ENCODE peak calls at places on chromosomes 3 and 15, in five cellular contexts. One of them, this sample, is unnamed. For H3K4me1, the result is how much of the 10 kb centered on the place peaks cover.

GRCh38 chr3:116018651-116019050 is 395.3 kb downstream of the GAP43 start:
- DNase-seq in HepG2: no peak
- DNase-seq in H1: no peak
- DNase-seq in K562: no peak
- DNase-seq in A549: no peak
- DNase-seq in this sample: no peak

GRCh38 chr3:33803894-33804526 is 5.6 kb downstream of the PDCD6IP start:
- DNase-seq in HepG2: peak
- DNase-seq in A549: no peak
- DNase-seq in K562: no peak
- DNase-seq in H1: no peak
- DNase-seq in this sample: no peak

GRCh38 chr3:53758846-53759245 is 87.4 kb downstream of the CHDH start:
- DNase-seq in K562: no peak
- DNase-seq in H1: no peak
- DNase-seq in A549: no peak
- DNase-seq in HepG2: no peak
- DNase-seq in this sample: no peak

GRCh38 chr15:33152502-33153109 is 41.9 kb downstream of the FMN1 start:
- DNase-seq in HepG2: no peak
- DNase-seq in A549: no peak
- DNase-seq in H1: no peak
- DNase-seq in K562: no peak
- DNase-seq in this sample: no peak

GRCh38 chr3:98602078-98602678 is 8.8 kb upstream of the CPOX start:
- DNase-seq in K562: peak
- DNase-seq in HepG2: peak
- DNase-seq in H1: no peak
- DNase-seq in A549: peak
- DNase-seq in this sample: peak

GRCh38 chr15:71752604-71753289 is 57.6 kb upstream of the NR2E3 start:
- DNase-seq in K562: no peak
- DNase-seq in H1: no peak
- DNase-seq in HepG2: peak
- DNase-seq in A549: peak
- DNase-seq in this sample: no peak

GRCh38 chr3:130929827-130930226 is 35.9 kb downstream of the ATP2C1 start:
- DNase-seq in A549: no peak
- DNase-seq in H1: no peak
- DNase-seq in K562: no peak
- DNase-seq in HepG2: no peak
- DNase-seq in this sample: no peak

GRCh38 chr15:33844186-33844585 is 124.1 kb upstream of the CHRM5 start:
- DNase-seq in HepG2: no peak
- DNase-seq in H1: peak
- DNase-seq in K562: no peak
- DNase-seq in A549: no peak
- DNase-seq in this sample: no peak

GRCh38 chr3:14505001-14505802 is 34.9 kb downstream of the GRIP2 start:
- DNase-seq in HepG2: no peak
- DNase-seq in H1: no peak
- DNase-seq in K562: no peak
- DNase-seq in A549: no peak
- DNase-seq in this sample: no peak

GRCh38 chr15:53328341-53328740 is 431.1 kb downstream of the WDR72 start:
- DNase-seq in HepG2: no peak
- DNase-seq in A549: peak
- DNase-seq in K562: no peak
- DNase-seq in H1: no peak
- DNase-seq in this sample: no peak

GRCh38 chr3:138135141-138135832 is 3.1 kb upstream of the A4GNT start:
- DNase-seq in K562: no peak
- DNase-seq in A549: no peak
- DNase-seq in HepG2: no peak
- DNase-seq in H1: no peak
- DNase-seq in this sample: no peak

GRCh38 chr3:73446467-73447110 is 178.2 kb downstream of the PDZRN3 start:
- DNase-seq in H1: no peak
- DNase-seq in K562: no peak
- DNase-seq in HepG2: no peak
- DNase-seq in A549: no peak
- DNase-seq in this sample: no peak

GRCh38 chr3:73448041-73448440 is 176.7 kb downstream of the PDZRN3 start:
- DNase-seq in H1: no peak
- DNase-seq in A549: no peak
- DNase-seq in HepG2: no peak
- DNase-seq in K562: no peak
- DNase-seq in this sample: no peak

GRCh38 chr3:73447118-73447517 is 177.6 kb downstream of the PDZRN3 start:
- DNase-seq in HepG2: no peak
- DNase-seq in K562: no peak
- DNase-seq in A549: no peak
- DNase-seq in H1: no peak
- DNase-seq in this sample: no peak

GRCh38 chr3:73449774-73450173 is 175.0 kb downstream of the PDZRN3 start:
- DNase-seq in A549: no peak
- DNase-seq in HepG2: no peak
- DNase-seq in K562: no peak
- DNase-seq in H1: no peak
- DNase-seq in this sample: no peak

GRCh38 chr3:73448761-73449290 is 175.9 kb downstream of the PDZRN3 start:
- DNase-seq in H1: no peak
- DNase-seq in A549: no peak
- DNase-seq in HepG2: no peak
- DNase-seq in K562: no peak
- DNase-seq in this sample: no peak
- H3K4me1 ChIP-seq in H1: under half
- H3K4me1 ChIP-seq in A549: under half
- H3K4me1 ChIP-seq in HepG2: under half
- H3K4me1 ChIP-seq in K562: under half
- H3K4me1 ChIP-seq in this sample: half or more

GRCh38 chr3:64559658-64560057 is 128.1 kb downstream of the ADAMTS9 start:
- DNase-seq in A549: no peak
- DNase-seq in HepG2: no peak
- DNase-seq in K562: no peak
- DNase-seq in H1: no peak
- DNase-seq in this sample: no peak
- TF ChIP-seq EP300 in A549: no peak
- TF ChIP-seq EP300 in HepG2: no peak
- TF ChIP-seq EP300 in K562: no peak
- TF ChIP-seq EP300 in H1: no peak
- TF ChIP-seq EP300 in this sample: no peak

GRCh38 chr3:9899289-9899791 is 3.3 kb upstream of the IL17RE start:
- DNase-seq in A549: no peak
- DNase-seq in H1: no peak
- DNase-seq in K562: no peak
- DNase-seq in HepG2: no peak
- DNase-seq in this sample: no peak

GRCh38 chr3:9901967-9902366 is 681 bp upstream of the IL17RE start:
- DNase-seq in HepG2: no peak
- DNase-seq in H1: no peak
- DNase-seq in K562: no peak
- DNase-seq in A549: no peak
- DNase-seq in this sample: no peak

GRCh38 chr3:9903904-9904303 is 1.3 kb downstream of the IL17RE start:
- DNase-seq in A549: no peak
- DNase-seq in K562: no peak
- DNase-seq in HepG2: no peak
- DNase-seq in H1: no peak
- DNase-seq in this sample: peak

GRCh38 chr3:9903238-9903624 is 583 bp downstream of the IL17RE start:
- DNase-seq in A549: no peak
- DNase-seq in HepG2: no peak
- DNase-seq in K562: no peak
- DNase-seq in H1: no peak
- DNase-seq in this sample: no peak

GRCh38 chr3:9902372-9903237 is at the start of gene IL17RE:
- DNase-seq in HepG2: peak
- DNase-seq in K562: peak
- DNase-seq in H1: no peak
- DNase-seq in A549: no peak
- DNase-seq in this sample: peak
- H3K4me3 ChIP-seq in HepG2: peak
- H3K4me3 ChIP-seq in K562: no peak
- H3K4me3 ChIP-seq in H1: peak
- H3K4me3 ChIP-seq in A549: no peak
- H3K4me3 ChIP-seq in this sample: peak

GRCh38 chr3:195151866-195152526 is 119.0 kb downstream of the XXYLT1 start:
- DNase-seq in H1: no peak
- DNase-seq in HepG2: peak
- DNase-seq in A549: peak
- DNase-seq in K562: no peak
- DNase-seq in this sample: no peak

GRCh38 chr3:195153121-195153520 is 117.8 kb downstream of the XXYLT1 start:
- DNase-seq in HepG2: no peak
- DNase-seq in A549: no peak
- DNase-seq in H1: no peak
- DNase-seq in K562: no peak
- DNase-seq in this sample: no peak

GRCh38 chr3:195150194-195151118 is 120.5 kb downstream of the XXYLT1 start:
- DNase-seq in HepG2: no peak
- DNase-seq in K562: peak
- DNase-seq in H1: peak
- DNase-seq in A549: no peak
- DNase-seq in this sample: peak

GRCh38 chr3:195149292-195149691 is 121.7 kb downstream of the XXYLT1 start:
- DNase-seq in HepG2: no peak
- DNase-seq in H1: no peak
- DNase-seq in K562: no peak
- DNase-seq in A549: no peak
- DNase-seq in this sample: no peak

DNA sequence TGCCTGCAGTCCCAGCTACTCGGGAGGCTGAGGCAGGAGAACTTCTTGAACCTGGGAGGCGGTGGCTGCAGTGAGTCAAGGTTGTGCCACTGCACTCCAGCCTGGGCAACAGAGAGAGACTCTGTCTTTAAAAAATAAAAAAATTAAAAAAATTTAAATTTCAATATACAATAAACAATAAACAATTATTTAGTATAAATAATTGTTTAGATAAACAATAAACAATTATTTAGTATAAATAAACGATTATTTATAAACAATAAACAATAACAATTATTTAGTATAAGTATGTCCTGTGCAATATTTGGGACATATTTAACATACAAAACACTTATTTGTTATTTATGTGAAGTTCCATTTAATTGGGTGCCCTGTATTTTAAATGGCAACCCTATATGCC is 119.6 kb downstream of the XXYLT1 start:
- DNase-seq in H1: no peak
- DNase-seq in K562: no peak
- DNase-seq in HepG2: no peak
- DNase-seq in A549: no peak
- DNase-seq in this sample: no peak
- H3K4me1 ChIP-seq in H1: under half
- H3K4me1 ChIP-seq in K562: half or more
- H3K4me1 ChIP-seq in HepG2: half or more
- H3K4me1 ChIP-seq in A549: under half
- H3K4me1 ChIP-seq in this sample: half or more

DNA sequence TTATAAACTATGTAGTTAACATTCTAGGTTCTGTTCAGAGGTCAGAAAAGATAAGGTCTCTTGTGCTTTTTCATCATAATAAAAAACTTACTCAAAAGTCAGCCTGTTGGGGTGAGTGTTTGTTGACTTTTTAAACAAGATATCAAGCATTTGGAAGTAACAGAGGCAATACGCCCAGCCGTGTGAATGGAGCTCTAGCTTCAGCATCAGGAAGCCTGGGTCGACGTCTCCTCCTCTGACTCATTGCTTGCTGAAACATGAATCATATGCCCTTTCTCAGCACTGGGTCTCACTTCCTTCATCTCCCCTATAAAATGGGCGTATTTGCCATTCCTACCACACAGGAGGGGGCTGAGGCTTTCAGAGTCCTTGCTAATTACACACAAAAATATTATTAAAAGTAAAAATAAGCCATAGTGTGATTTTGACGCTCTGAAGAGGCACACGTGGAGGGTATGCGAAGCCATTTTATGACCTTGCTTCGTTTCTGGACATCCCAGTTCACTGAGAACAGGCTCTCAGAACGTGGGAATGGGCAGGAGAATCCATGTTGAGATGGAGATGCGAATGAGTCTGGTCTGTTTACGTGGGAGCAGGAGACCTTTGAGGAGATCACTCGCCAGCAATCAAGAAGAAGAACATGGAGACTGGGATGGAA is 220.8 kb upstream of the TPRG1 start:
- DNase-seq in K562: no peak
- DNase-seq in A549: peak
- DNase-seq in HepG2: peak
- DNase-seq in H1: no peak
- DNase-seq in this sample: peak
- TF ChIP-seq EP300 in K562: no peak
- TF ChIP-seq EP300 in A549: peak
- TF ChIP-seq EP300 in HepG2: no peak
- TF ChIP-seq EP300 in H1: no peak
- TF ChIP-seq EP300 in this sample: no peak

GRCh38 chr3:28012830-28013229 is 228.6 kb upstream of the CMC1 start:
- DNase-seq in K562: no peak
- DNase-seq in A549: no peak
- DNase-seq in H1: no peak
- DNase-seq in HepG2: no peak
- DNase-seq in this sample: no peak

GRCh38 chr3:28013864-28014473 is 227.4 kb upstream of the CMC1 start:
- DNase-seq in HepG2: no peak
- DNase-seq in H1: no peak
- DNase-seq in A549: no peak
- DNase-seq in K562: no peak
- DNase-seq in this sample: no peak

DNA sequence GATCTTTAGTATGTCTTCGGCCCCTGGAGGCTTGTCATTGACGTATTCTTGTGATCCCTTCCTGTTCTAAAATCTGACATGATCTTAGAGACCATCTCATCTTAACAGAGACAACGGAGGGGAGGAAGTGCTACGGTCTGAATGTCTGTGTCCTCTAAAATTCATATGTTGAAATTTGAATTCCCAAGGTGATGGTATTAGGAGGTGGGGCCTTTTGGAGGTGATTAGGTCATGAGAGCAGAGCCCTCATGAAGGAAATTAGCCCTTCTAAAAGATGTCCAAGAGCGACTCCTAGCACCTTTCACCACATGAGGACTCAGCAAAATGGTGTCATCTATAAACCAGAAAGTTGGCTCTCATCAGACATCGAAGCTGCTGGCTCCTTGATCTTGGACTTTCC is 233.2 kb upstream of the CMC1 start:
- DNase-seq in HepG2: no peak
- DNase-seq in K562: no peak
- DNase-seq in H1: no peak
- DNase-seq in A549: no peak
- DNase-seq in this sample: no peak
- H3K4me3 ChIP-seq in HepG2: no peak
- H3K4me3 ChIP-seq in K562: no peak
- H3K4me3 ChIP-seq in H1: no peak
- H3K4me3 ChIP-seq in A549: no peak
- H3K4me3 ChIP-seq in this sample: no peak

GRCh38 chr3:13245579-13245978 is 172.3 kb upstream of the IQSEC1 start:
- DNase-seq in A549: no peak
- DNase-seq in HepG2: peak
- DNase-seq in H1: no peak
- DNase-seq in K562: no peak
- DNase-seq in this sample: no peak
- H3K4me1 ChIP-seq in A549: under half
- H3K4me1 ChIP-seq in HepG2: under half
- H3K4me1 ChIP-seq in H1: under half
- H3K4me1 ChIP-seq in K562: under half
- H3K4me1 ChIP-seq in this sample: under half

GRCh38 chr3:94285874-94286273 is 223.0 kb downstream of the NSUN3 start:
- DNase-seq in H1: no peak
- DNase-seq in K562: no peak
- DNase-seq in HepG2: no peak
- DNase-seq in A549: peak
- DNase-seq in this sample: no peak
- TF ChIP-seq EP300 in H1: no peak
- TF ChIP-seq EP300 in K562: no peak
- TF ChIP-seq EP300 in HepG2: no peak
- TF ChIP-seq EP300 in A549: no peak
- TF ChIP-seq EP300 in this sample: no peak